ENCODE peak calls at places on chromosomes 6 and 20, in ten cellular contexts. Y, P, A, B, U, T, N, Z, O and V are unnamed samples. For H3K4me1, the result is how much of the 10 kb centered on the place peaks cover.

GRCh38 chr6:79404261-79404660 is 133.0 kb downstream of the LCA5 start:
- DNase-seq in Y (no peak), P (no peak), A (no peak), B (no peak), U (no peak), T (no peak), N (no peak), Z (no peak), O (no peak), V (no peak)

GRCh38 chr6:150269857-150270223 is 99.0 kb upstream of the IYD start:
- DNase-seq in Y (no peak), P (no peak), A (no peak), B (no peak), U (no peak), T (no peak), N (no peak), Z (no peak), O (no peak), V (no peak)

GRCh38 chr6:35089935-35090505 is 51.1 kb downstream of the TCP11 start:
- DNase-seq in Y (no peak), P (no peak), A (no peak), B (no peak), U (no peak), T (no peak), N (no peak), Z (peak), O (no peak), V (no peak)

GRCh38 chr20:59421089-59421488 is 120.7 kb downstream of the EDN3 start:
- DNase-seq in Y (no peak), P (no peak), A (no peak), B (no peak), U (no peak), T (no peak), N (no peak), Z (no peak), O (no peak), V (no peak)

GRCh38 chr6:7542878-7543394 is 1.5 kb downstream of the DSP start:
- DNase-seq in Y (no peak), P (no peak), A (peak), B (no peak), U (no peak), T (peak), N (peak), Z (no peak), O (no peak), V (no peak)

GRCh38 chr6:44128020-44128917 is 915 bp downstream of the TMEM63B start:
- DNase-seq in Y (peak), P (peak), A (peak), B (no peak), U (peak), T (peak), N (peak), Z (peak), O (peak), V (no peak)

GRCh38 chr6:170471458-170471857 is 81.6 kb downstream of the PSMB1 start:
- DNase-seq in Y (no peak), P (no peak), A (no peak), B (no peak), U (no peak), T (no peak), N (no peak), Z (no peak), O (no peak), V (no peak)

GRCh38 chr20:57006411-57007170 is 259.9 kb downstream of the BMP7 start:
- DNase-seq in Y (no peak), P (no peak), A (no peak), B (no peak), U (no peak), T (no peak), N (no peak), Z (no peak), O (no peak), V (no peak)

GRCh38 chr6:53647437-53648094 is 18.0 kb downstream of the KLHL31 start:
- DNase-seq in Y (peak), P (no peak), A (no peak), B (no peak), U (peak), T (no peak), N (no peak), Z (no peak), O (peak), V (no peak)

GRCh38 chr20:59866338-59866737 is 67.1 kb downstream of the SYCP2 start:
- DNase-seq in Y (no peak), P (no peak), A (no peak), B (no peak), U (no peak), T (no peak), N (no peak), Z (no peak), O (no peak), V (no peak)

GRCh38 chr20:50438986-50439407 is 71.2 kb upstream of the PTPN1 start:
- DNase-seq in Y (no peak), P (no peak), A (no peak), B (no peak), U (no peak), T (no peak), N (no peak), Z (no peak), O (no peak), V (no peak)

GRCh38 chr6:35448191-35448590 is 3.9 kb upstream of the FANCE start:
- DNase-seq in Y (no peak), P (no peak), A (no peak), B (no peak), U (no peak), T (no peak), N (no peak), Z (no peak), O (no peak), V (no peak)

GRCh38 chr6:112177081-112177480 is 77.3 kb downstream of the LAMA4 start:
- DNase-seq in Y (no peak), P (no peak), A (no peak), B (no peak), U (no peak), T (no peak), N (no peak), Z (no peak), O (no peak), V (no peak)

GRCh38 chr6:129598244-129599187 is 111.5 kb downstream of the ARHGAP18 start:
- DNase-seq in Y (peak), P (no peak), A (no peak), B (no peak), U (peak), T (no peak), N (no peak), Z (no peak), O (no peak), V (no peak)

GRCh38 chr6:40164345-40164755 is 230.1 kb upstream of the MOCS1 start:
- DNase-seq in Y (no peak), P (peak), A (no peak), B (peak), U (no peak), T (no peak), N (no peak), Z (no peak), O (no peak), V (peak)

DNA sequence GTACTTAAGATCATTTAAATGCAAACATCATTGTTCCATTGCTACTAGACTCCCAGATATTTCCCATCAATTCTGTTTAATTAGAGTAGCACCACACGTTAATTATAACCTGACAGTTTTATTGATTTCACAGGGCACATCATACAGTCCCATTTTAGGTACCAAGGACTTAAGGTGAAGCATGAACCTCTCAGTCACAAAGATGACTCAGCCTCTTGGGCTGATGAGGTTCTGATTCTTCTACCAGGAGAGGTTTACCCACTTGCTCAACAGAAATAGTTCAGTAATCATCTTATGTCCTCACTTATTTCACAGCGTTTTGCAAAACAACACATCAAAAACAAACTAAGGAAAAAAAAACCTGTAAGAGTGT is 98.5 kb downstream of the HIVEP2 start:
- DNase-seq in Y (no peak), P (no peak), A (no peak), B (no peak), U (no peak), T (no peak), N (no peak), Z (no peak), O (no peak), V (no peak)
- H3K4me3 ChIP-seq in Y (peak), P (no peak), A (no peak), B (no peak), U (peak), T (peak), N (peak), Z (peak), O (no peak), V (no peak)

GRCh38 chr20:52235129-52235528 is 43.5 kb upstream of the ZFP64 start:
- DNase-seq in Y (no peak), P (no peak), A (no peak), B (no peak), U (no peak), T (no peak), N (no peak), Z (no peak), O (no peak), V (no peak)

GRCh38 chr20:52226370-52226769 is 34.8 kb upstream of the ZFP64 start:
- DNase-seq in Y (no peak), P (no peak), A (no peak), B (no peak), U (no peak), T (no peak), N (no peak), Z (no peak), O (no peak), V (no peak)

GRCh38 chr20:52234302-52235045 is 42.9 kb upstream of the ZFP64 start:
- DNase-seq in Y (no peak), P (no peak), A (no peak), B (no peak), U (no peak), T (no peak), N (no peak), Z (no peak), O (no peak), V (no peak)

GRCh38 chr20:52230406-52230805 is 38.8 kb upstream of the ZFP64 start:
- DNase-seq in Y (no peak), P (no peak), A (no peak), B (no peak), U (no peak), T (no peak), N (no peak), Z (no peak), O (no peak), V (no peak)

DNA sequence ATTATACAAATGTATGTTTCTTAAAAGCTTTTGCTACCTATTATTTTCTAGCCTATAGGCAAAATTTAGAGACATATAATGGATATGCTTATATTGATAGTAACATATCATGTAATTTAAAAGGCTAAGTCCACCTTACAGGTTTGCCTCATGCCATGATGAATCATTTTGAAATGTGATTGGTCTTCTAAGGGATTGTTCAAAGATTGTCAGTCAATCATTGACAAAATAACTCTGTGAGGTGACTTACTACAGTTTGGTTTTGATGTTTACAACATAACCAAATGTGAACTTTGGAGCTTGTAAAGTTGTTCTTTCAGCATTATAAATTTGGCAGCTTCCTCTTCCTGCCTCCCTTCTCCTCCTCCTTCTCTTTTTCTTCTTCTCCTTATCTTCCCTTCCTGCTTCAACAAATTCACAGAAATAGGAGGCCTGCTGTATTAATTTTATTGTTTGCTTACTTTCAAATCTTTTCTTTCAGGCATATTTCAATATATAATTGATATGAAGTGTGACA is 39.7 kb upstream of the ZFP64 start:
- DNase-seq in Y (no peak), P (no peak), A (no peak), B (no peak), U (no peak), T (no peak), N (no peak), Z (no peak), O (no peak), V (no peak)
- H3K4me1 ChIP-seq in Y (under half), P (under half), A (under half), B (under half), U (under half), T (under half), N (under half), Z (under half), O (under half), V (under half)

GRCh38 chr6:50992232-50992631 is 173.6 kb downstream of the TFAP2B start:
- DNase-seq in Y (no peak), P (no peak), A (no peak), B (no peak), U (no peak), T (no peak), N (no peak), Z (no peak), O (no peak), V (no peak)
- H3K27ac ChIP-seq in Y (no peak), P (no peak), A (no peak), B (no peak), U (no peak), T (no peak), N (no peak), Z (no peak), O (no peak), V (no peak)

DNA sequence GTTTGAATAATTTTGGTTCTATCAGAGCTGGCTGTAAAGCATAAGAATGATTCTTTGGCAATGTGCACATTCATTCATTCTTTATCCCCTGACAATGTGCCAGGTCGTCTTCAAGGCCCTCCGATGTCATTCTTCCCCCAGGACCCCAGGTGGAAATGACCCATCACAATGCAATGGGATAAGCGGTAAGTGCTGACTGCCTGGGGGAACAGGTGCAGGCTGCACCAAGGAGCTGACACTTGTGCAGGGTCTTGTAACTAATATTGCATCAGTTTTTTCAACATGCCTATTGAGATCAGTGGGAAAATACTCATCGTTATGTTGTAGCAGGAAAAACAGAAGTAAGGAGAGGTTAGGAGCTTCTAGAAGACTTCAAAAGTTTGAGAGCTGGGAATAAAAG is 105.6 kb downstream of the FOXC1 start:
- DNase-seq in Y (no peak), P (no peak), A (no peak), B (no peak), U (no peak), T (no peak), N (no peak), Z (no peak), O (no peak), V (no peak)
- H3K4me3 ChIP-seq in Y (no peak), P (no peak), A (no peak), B (no peak), U (no peak), T (no peak), N (no peak), Z (no peak), O (no peak), V (no peak)

GRCh38 chr20:14715400-14715799 is 378.0 kb upstream of the FLRT3 start:
- DNase-seq in Y (no peak), P (no peak), A (no peak), B (no peak), U (no peak), T (no peak), N (no peak), Z (no peak), O (no peak), V (no peak)
- H3K4me1 ChIP-seq in Y (under half), P (under half), A (under half), B (under half), U (under half), T (under half), N (under half), Z (under half), O (under half), V (under half)

GRCh38 chr6:163404825-163405265 is 9.7 kb upstream of the QKI start:
- DNase-seq in Y (no peak), P (no peak), A (peak), B (no peak), U (no peak), T (peak), N (peak), Z (peak), O (no peak), V (no peak)

GRCh38 chr6:163405412-163406309 is 8.9 kb upstream of the QKI start:
- DNase-seq in Y (no peak), P (peak), A (peak), B (no peak), U (peak), T (peak), N (peak), Z (peak), O (no peak), V (no peak)

GRCh38 chr6:163406830-163407229 is 7.7 kb upstream of the QKI start:
- DNase-seq in Y (no peak), P (no peak), A (peak), B (no peak), U (no peak), T (no peak), N (no peak), Z (no peak), O (no peak), V (no peak)

GRCh38 chr6:163408352-163408991 is 6.0 kb upstream of the QKI start:
- DNase-seq in Y (no peak), P (no peak), A (no peak), B (no peak), U (no peak), T (no peak), N (no peak), Z (no peak), O (no peak), V (no peak)

GRCh38 chr6:163406320-163406719 is 8.2 kb upstream of the QKI start:
- DNase-seq in Y (no peak), P (no peak), A (no peak), B (no peak), U (no peak), T (no peak), N (no peak), Z (no peak), O (no peak), V (no peak)
- H3K27ac ChIP-seq in Y (no peak), P (peak), A (peak), B (peak), U (peak), T (peak), N (peak), Z (peak), O (no peak), V (no peak)